ENCODE peak calls at places on chromosomes 3 and 15, in six cellular contexts. One of them, this sample, is unnamed.

GRCh38 chr15:99703603-99704443 is 29.4 kb downstream of the LYSMD4 start:
- DNase-seq in fibroblast of lung: peak; percentile 96
- DNase-seq in PC-9: peak; percentile 54
- DNase-seq in HCT116: peak; percentile 61
- DNase-seq in CD8-positive, alpha-beta memory T cell: no peak
- DNase-seq in transverse colon: no peak
- DNase-seq in this sample: peak; percentile 39

GRCh38 chr3:33440328-33440577 is at the start of gene UBP1:
- DNase-seq in fibroblast of lung: no peak
- DNase-seq in PC-9: no peak
- DNase-seq in HCT116: no peak
- DNase-seq in CD8-positive, alpha-beta memory T cell: no peak
- DNase-seq in transverse colon: peak; percentile 100
- DNase-seq in this sample: no peak

GRCh38 chr3:157872902-157873301 is 233.3 kb downstream of the SHOX2 start:
- DNase-seq in fibroblast of lung: no peak
- DNase-seq in PC-9: no peak
- DNase-seq in HCT116: no peak
- DNase-seq in CD8-positive, alpha-beta memory T cell: no peak
- DNase-seq in transverse colon: no peak
- DNase-seq in this sample: no peak

GRCh38 chr15:70491183-70491621 is 272.2 kb downstream of the UACA start:
- DNase-seq in fibroblast of lung: peak; percentile 50
- DNase-seq in PC-9: no peak
- DNase-seq in HCT116: no peak
- DNase-seq in CD8-positive, alpha-beta memory T cell: no peak
- DNase-seq in transverse colon: no peak
- DNase-seq in this sample: no peak

GRCh38 chr15:66775127-66776105 is 73.4 kb downstream of the SMAD6 start:
- DNase-seq in fibroblast of lung: no peak
- DNase-seq in PC-9: no peak
- DNase-seq in HCT116: no peak
- DNase-seq in CD8-positive, alpha-beta memory T cell: no peak
- DNase-seq in transverse colon: no peak
- DNase-seq in this sample: no peak

GRCh38 chr3:150763122-150763840 is at the start of gene SIAH2:
- DNase-seq in fibroblast of lung: peak; percentile 95
- DNase-seq in PC-9: peak; percentile 88
- DNase-seq in HCT116: peak; percentile 89
- DNase-seq in CD8-positive, alpha-beta memory T cell: peak; percentile 96
- DNase-seq in transverse colon: peak; percentile 95
- DNase-seq in this sample: peak; percentile 78

GRCh38 chr3:161854232-161854771 is 357.7 kb downstream of the OTOL1 start:
- DNase-seq in fibroblast of lung: peak; percentile 57
- DNase-seq in PC-9: peak; percentile 41
- DNase-seq in HCT116: peak; percentile 29
- DNase-seq in CD8-positive, alpha-beta memory T cell: no peak
- DNase-seq in transverse colon: peak; percentile 45
- DNase-seq in this sample: no peak

GRCh38 chr3:31319332-31319731 is 213.4 kb upstream of the STT3B start:
- DNase-seq in fibroblast of lung: no peak
- DNase-seq in PC-9: no peak
- DNase-seq in HCT116: no peak
- DNase-seq in CD8-positive, alpha-beta memory T cell: no peak
- DNase-seq in transverse colon: no peak
- DNase-seq in this sample: no peak

GRCh38 chr3:59084598-59084997 is 34.8 kb upstream of the CFAP20DC start:
- DNase-seq in fibroblast of lung: peak; percentile 16
- DNase-seq in PC-9: no peak
- DNase-seq in HCT116: no peak
- DNase-seq in CD8-positive, alpha-beta memory T cell: no peak
- DNase-seq in transverse colon: no peak
- DNase-seq in this sample: no peak

GRCh38 chr3:122407946-122408345 is 7.9 kb downstream of the WDR5B start:
- DNase-seq in fibroblast of lung: no peak
- DNase-seq in PC-9: peak; percentile 82
- DNase-seq in HCT116: no peak
- DNase-seq in CD8-positive, alpha-beta memory T cell: no peak
- DNase-seq in transverse colon: no peak
- DNase-seq in this sample: no peak

GRCh38 chr15:101501703-101502373 is 12.3 kb upstream of the PCSK6 start:
- DNase-seq in fibroblast of lung: no peak
- DNase-seq in PC-9: no peak
- DNase-seq in HCT116: peak; percentile 22
- DNase-seq in CD8-positive, alpha-beta memory T cell: no peak
- DNase-seq in transverse colon: no peak
- DNase-seq in this sample: peak; percentile 16

GRCh38 chr3:132008841-132009638 is 25.8 kb downstream of the CPNE4 start:
- DNase-seq in fibroblast of lung: no peak
- DNase-seq in PC-9: peak; percentile 85
- DNase-seq in HCT116: no peak
- DNase-seq in CD8-positive, alpha-beta memory T cell: no peak
- DNase-seq in transverse colon: no peak
- DNase-seq in this sample: no peak

GRCh38 chr15:67834593-67835348 is 5.1 kb downstream of the RNU6-1 start:
- DNase-seq in fibroblast of lung: no peak
- DNase-seq in PC-9: no peak
- DNase-seq in HCT116: no peak
- DNase-seq in CD8-positive, alpha-beta memory T cell: no peak
- DNase-seq in transverse colon: peak; percentile 28
- DNase-seq in this sample: no peak

GRCh38 chr15:100918034-100918689 is 995 bp upstream of the LRRK1 start:
- DNase-seq in fibroblast of lung: peak; percentile 65
- DNase-seq in PC-9: peak; percentile 80
- DNase-seq in HCT116: peak; percentile 67
- DNase-seq in CD8-positive, alpha-beta memory T cell: peak; percentile 54
- DNase-seq in transverse colon: peak; percentile 90
- DNase-seq in this sample: peak; percentile 90

GRCh38 chr3:114454592-114455251 is 160.9 kb downstream of the TIGIT start:
- DNase-seq in fibroblast of lung: peak; percentile 59
- DNase-seq in PC-9: no peak
- DNase-seq in HCT116: no peak
- DNase-seq in CD8-positive, alpha-beta memory T cell: no peak
- DNase-seq in transverse colon: no peak
- DNase-seq in this sample: peak; percentile 86

GRCh38 chr15:88649753-88650551 is 11.1 kb downstream of the ISG20 start:
- DNase-seq in fibroblast of lung: no peak
- DNase-seq in PC-9: no peak
- DNase-seq in HCT116: no peak
- DNase-seq in CD8-positive, alpha-beta memory T cell: no peak
- DNase-seq in transverse colon: no peak
- DNase-seq in this sample: no peak

GRCh38 chr3:65793495-65794200 is 245.1 kb downstream of the MAGI1 start:
- DNase-seq in fibroblast of lung: no peak
- DNase-seq in PC-9: peak; percentile 76
- DNase-seq in HCT116: no peak
- DNase-seq in CD8-positive, alpha-beta memory T cell: no peak
- DNase-seq in transverse colon: no peak
- DNase-seq in this sample: no peak

GRCh38 chr3:53860196-53860595 is 13.8 kb downstream of the IL17RB start:
- DNase-seq in fibroblast of lung: no peak
- DNase-seq in PC-9: no peak
- DNase-seq in HCT116: no peak
- DNase-seq in CD8-positive, alpha-beta memory T cell: no peak
- DNase-seq in transverse colon: no peak
- DNase-seq in this sample: no peak

GRCh38 chr15:57031605-57032004 is 113.2 kb downstream of the TCF12 start:
- DNase-seq in fibroblast of lung: peak; percentile 84
- DNase-seq in PC-9: no peak
- DNase-seq in HCT116: no peak
- DNase-seq in CD8-positive, alpha-beta memory T cell: no peak
- DNase-seq in transverse colon: no peak
- DNase-seq in this sample: no peak

GRCh38 chr3:6737223-6737994 is 123.5 kb upstream of the GRM7 start:
- DNase-seq in fibroblast of lung: no peak
- DNase-seq in PC-9: no peak
- DNase-seq in HCT116: no peak
- DNase-seq in CD8-positive, alpha-beta memory T cell: no peak
- DNase-seq in transverse colon: no peak
- DNase-seq in this sample: no peak

GRCh38 chr3:6734395-6734746 is 126.5 kb upstream of the GRM7 start:
- DNase-seq in fibroblast of lung: no peak
- DNase-seq in PC-9: no peak
- DNase-seq in HCT116: no peak
- DNase-seq in CD8-positive, alpha-beta memory T cell: no peak
- DNase-seq in transverse colon: no peak
- DNase-seq in this sample: no peak

GRCh38 chr3:6743067-6743720 is 117.7 kb upstream of the GRM7 start:
- DNase-seq in fibroblast of lung: no peak
- DNase-seq in PC-9: no peak
- DNase-seq in HCT116: no peak
- DNase-seq in CD8-positive, alpha-beta memory T cell: no peak
- DNase-seq in transverse colon: no peak
- DNase-seq in this sample: no peak

GRCh38 chr3:6736781-6737180 is 124.1 kb upstream of the GRM7 start:
- DNase-seq in fibroblast of lung: no peak
- DNase-seq in PC-9: no peak
- DNase-seq in HCT116: no peak
- DNase-seq in CD8-positive, alpha-beta memory T cell: no peak
- DNase-seq in transverse colon: no peak
- DNase-seq in this sample: no peak

GRCh38 chr3:6739288-6739687 is 121.6 kb upstream of the GRM7 start:
- DNase-seq in fibroblast of lung: no peak
- DNase-seq in PC-9: no peak
- DNase-seq in HCT116: no peak
- DNase-seq in CD8-positive, alpha-beta memory T cell: no peak
- DNase-seq in transverse colon: no peak
- DNase-seq in this sample: no peak
- H3K4me3 ChIP-seq in fibroblast of lung: no peak overlapping the region
- H3K4me3 ChIP-seq in PC-9: no peak overlapping the region
- H3K4me3 ChIP-seq in HCT116: no peak overlapping the region
- H3K4me3 ChIP-seq in CD8-positive, alpha-beta memory T cell: no peak overlapping the region
- H3K4me3 ChIP-seq in transverse colon: no peak overlapping the region
- H3K4me3 ChIP-seq in this sample: no peak overlapping the region

GRCh38 chr3:42033741-42034140 is 57.4 kb upstream of the TRAK1 start:
- DNase-seq in fibroblast of lung: no peak
- DNase-seq in PC-9: no peak
- DNase-seq in HCT116: no peak
- DNase-seq in CD8-positive, alpha-beta memory T cell: no peak
- DNase-seq in transverse colon: no peak
- DNase-seq in this sample: no peak

GRCh38 chr3:42036483-42036823 is 54.7 kb upstream of the TRAK1 start:
- DNase-seq in fibroblast of lung: peak; percentile 94
- DNase-seq in PC-9: peak; percentile 38
- DNase-seq in HCT116: no peak
- DNase-seq in CD8-positive, alpha-beta memory T cell: no peak
- DNase-seq in transverse colon: no peak
- DNase-seq in this sample: no peak

GRCh38 chr3:42035007-42035406 is 56.1 kb upstream of the TRAK1 start:
- DNase-seq in fibroblast of lung: no peak
- DNase-seq in PC-9: no peak
- DNase-seq in HCT116: no peak
- DNase-seq in CD8-positive, alpha-beta memory T cell: no peak
- DNase-seq in transverse colon: no peak
- DNase-seq in this sample: no peak

GRCh38 chr3:42037318-42037945 is 53.7 kb upstream of the TRAK1 start:
- DNase-seq in fibroblast of lung: no peak
- DNase-seq in PC-9: no peak
- DNase-seq in HCT116: no peak
- DNase-seq in CD8-positive, alpha-beta memory T cell: no peak
- DNase-seq in transverse colon: no peak
- DNase-seq in this sample: no peak

GRCh38 chr3:42035816-42036482 is 55.2 kb upstream of the TRAK1 start:
- DNase-seq in fibroblast of lung: no peak
- DNase-seq in PC-9: no peak
- DNase-seq in HCT116: no peak
- DNase-seq in CD8-positive, alpha-beta memory T cell: no peak
- DNase-seq in transverse colon: no peak
- DNase-seq in this sample: no peak
- H3K4me1 ChIP-seq in fibroblast of lung: peaks cover 58% of the 10 kb centered on the region
- H3K4me1 ChIP-seq in PC-9: no peaks in the 10 kb centered on the region
- H3K4me1 ChIP-seq in HCT116: peaks cover 39% of the 10 kb centered on the region
- H3K4me1 ChIP-seq in CD8-positive, alpha-beta memory T cell: no peaks in the 10 kb centered on the region
- H3K4me1 ChIP-seq in transverse colon: peaks cover 39% of the 10 kb centered on the region
- H3K4me1 ChIP-seq in this sample: peaks cover 11% of the 10 kb centered on the region

DNA sequence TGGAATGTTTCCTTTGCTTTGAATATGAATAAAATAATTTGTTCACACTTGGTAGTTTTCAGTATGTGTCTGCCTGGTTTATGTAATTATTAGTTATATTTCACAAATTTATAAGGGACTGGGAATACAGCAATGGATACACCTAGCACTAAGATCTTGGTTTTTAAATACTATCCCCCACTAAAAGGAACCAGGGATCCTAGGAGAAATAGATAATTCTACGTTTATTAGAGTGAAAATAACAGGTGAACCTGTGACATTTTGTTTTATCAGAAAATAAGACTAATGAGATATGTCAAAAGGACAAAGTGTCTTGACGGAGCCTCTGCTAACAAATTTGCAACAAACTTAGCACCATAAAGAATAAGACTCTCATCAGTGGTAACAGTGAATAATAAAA is 3.4 kb downstream of the PSMD6 start:
- DNase-seq in fibroblast of lung: no peak
- DNase-seq in PC-9: no peak
- DNase-seq in HCT116: no peak
- DNase-seq in CD8-positive, alpha-beta memory T cell: no peak
- DNase-seq in transverse colon: no peak
- DNase-seq in this sample: no peak
- H3K36me3 ChIP-seq in fibroblast of lung: peaks cover 5% of the 10 kb centered on the region
- H3K36me3 ChIP-seq in PC-9: no peaks in the 10 kb centered on the region
- H3K36me3 ChIP-seq in HCT116: peaks cover 34% of the 10 kb centered on the region
- H3K36me3 ChIP-seq in CD8-positive, alpha-beta memory T cell: peaks cover 35% of the 10 kb centered on the region
- H3K36me3 ChIP-seq in transverse colon: peaks cover 25% of the 10 kb centered on the region
- H3K36me3 ChIP-seq in this sample: peaks cover 68% of the 10 kb centered on the region

DNA sequence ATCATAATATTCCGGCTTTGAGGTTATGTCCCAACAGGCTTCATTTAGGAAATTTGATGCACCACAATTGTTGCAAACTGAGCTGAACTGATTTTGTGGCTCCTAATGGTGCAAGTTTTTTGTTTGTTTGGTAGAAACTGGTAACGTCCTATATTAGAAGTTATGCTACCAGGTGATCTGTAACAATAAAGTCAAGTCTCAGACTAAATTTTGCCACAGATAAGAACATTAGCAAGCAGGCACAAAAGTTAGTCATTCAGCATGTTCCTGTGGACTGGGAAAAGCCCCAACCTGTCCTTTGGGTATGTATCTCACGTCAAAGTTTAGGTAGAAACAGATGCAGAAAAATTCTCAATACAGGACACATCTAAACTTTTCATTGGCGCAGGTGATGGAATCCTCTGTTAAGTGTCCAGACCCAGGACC is 120.5 kb downstream of the ATG7 start:
- DNase-seq in fibroblast of lung: no peak
- DNase-seq in PC-9: no peak
- DNase-seq in HCT116: no peak
- DNase-seq in CD8-positive, alpha-beta memory T cell: no peak
- DNase-seq in transverse colon: no peak
- DNase-seq in this sample: no peak
- H3K4me3 ChIP-seq in fibroblast of lung: no peak overlapping the region
- H3K4me3 ChIP-seq in PC-9: no peak overlapping the region
- H3K4me3 ChIP-seq in HCT116: no peak overlapping the region
- H3K4me3 ChIP-seq in CD8-positive, alpha-beta memory T cell: no peak overlapping the region
- H3K4me3 ChIP-seq in transverse colon: no peak overlapping the region
- H3K4me3 ChIP-seq in this sample: no peak overlapping the region

DNA sequence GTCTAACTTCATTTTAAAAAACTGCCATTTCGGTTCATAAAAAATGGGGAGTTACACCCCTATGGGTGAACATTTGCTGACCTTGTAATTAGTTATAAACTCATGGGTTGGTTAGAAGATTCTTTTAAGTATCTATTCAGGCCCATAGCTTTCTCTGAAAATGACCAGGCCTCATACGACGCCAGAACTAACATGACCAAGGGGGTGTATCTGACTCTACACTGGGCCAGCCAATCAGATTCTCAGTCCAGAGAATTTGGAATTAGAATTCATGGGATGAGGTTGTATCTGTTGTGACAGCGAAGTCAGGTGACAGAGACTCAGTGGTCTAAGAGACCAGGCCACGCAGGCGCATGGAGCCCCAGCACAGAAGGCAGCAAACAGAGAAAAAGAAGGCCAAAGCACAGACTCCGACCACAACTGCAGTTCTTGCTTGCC is 981.4 kb downstream of the FHIT start:
- DNase-seq in fibroblast of lung: no peak
- DNase-seq in PC-9: no peak
- DNase-seq in HCT116: no peak
- DNase-seq in CD8-positive, alpha-beta memory T cell: no peak
- DNase-seq in transverse colon: no peak
- DNase-seq in this sample: no peak
- H3K4me1 ChIP-seq in fibroblast of lung: no peaks in the 10 kb centered on the region
- H3K4me1 ChIP-seq in PC-9: no peaks in the 10 kb centered on the region
- H3K4me1 ChIP-seq in HCT116: no peaks in the 10 kb centered on the region
- H3K4me1 ChIP-seq in CD8-positive, alpha-beta memory T cell: no peaks in the 10 kb centered on the region
- H3K4me1 ChIP-seq in transverse colon: no peaks in the 10 kb centered on the region
- H3K4me1 ChIP-seq in this sample: no peaks in the 10 kb centered on the region